ENCODE peak calls at places on chromosomes 11 and 22, in four cellular contexts. One of them, this sample, is unnamed.
A peak's percentile ranks its signal among the peaks of the same experiment; 100 is the strongest.

GRCh38 chr22:33357894-33358440 is 299.8 kb upstream of the SYN3 start:
- DNase-seq in heart left ventricle: no peak
- DNase-seq in kidney: no peak
- DNase-seq in brain microvascular endothelial cell: no peak
- DNase-seq in this sample: no peak

GRCh38 chr11:107598225-107599139 is 7.5 kb downstream of the ELMOD1 start:
- DNase-seq in brain microvascular endothelial cell: no peak
- DNase-seq in heart left ventricle: no peak
- DNase-seq in kidney: no peak
- DNase-seq in this sample: peak; percentile 24

GRCh38 chr11:110075087-110075821 is 17.9 kb upstream of the ZC3H12C start:
- DNase-seq in brain microvascular endothelial cell: no peak
- DNase-seq in kidney: no peak
- DNase-seq in heart left ventricle: no peak
- DNase-seq in this sample: no peak

GRCh38 chr11:1760351-1761109 is 3.2 kb downstream of the CTSD start:
- DNase-seq in brain microvascular endothelial cell: peak; percentile 67
- DNase-seq in kidney: peak; percentile 99
- DNase-seq in heart left ventricle: peak; percentile 96
- DNase-seq in this sample: no peak

GRCh38 chr11:75523811-75524401 is 1.8 kb downstream of the GDPD5 start:
- DNase-seq in heart left ventricle: no peak
- DNase-seq in kidney: no peak
- DNase-seq in brain microvascular endothelial cell: no peak
- DNase-seq in this sample: no peak

GRCh38 chr11:26027887-26028286 is 304.0 kb upstream of the ANO3 start:
- DNase-seq in brain microvascular endothelial cell: no peak
- DNase-seq in heart left ventricle: no peak
- DNase-seq in kidney: no peak
- DNase-seq in this sample: no peak

GRCh38 chr22:17370036-17370765 is 941 bp downstream of the CECR2 start:
- DNase-seq in heart left ventricle: peak; percentile 33
- DNase-seq in kidney: peak; percentile 76
- DNase-seq in brain microvascular endothelial cell: no peak
- DNase-seq in this sample: no peak

GRCh38 chr11:10917802-10918201 is 59.9 kb upstream of the ZBED5 start:
- DNase-seq in brain microvascular endothelial cell: no peak
- DNase-seq in heart left ventricle: no peak
- DNase-seq in kidney: no peak
- DNase-seq in this sample: no peak

GRCh38 chr11:81673001-81673400 is 1060.7 kb downstream of the FAM181B start:
- DNase-seq in kidney: no peak
- DNase-seq in brain microvascular endothelial cell: peak; percentile 57
- DNase-seq in heart left ventricle: no peak
- DNase-seq in this sample: no peak

GRCh38 chr22:47333625-47334024 is 571.2 kb downstream of the TBC1D22A start:
- DNase-seq in heart left ventricle: no peak
- DNase-seq in kidney: no peak
- DNase-seq in brain microvascular endothelial cell: peak; percentile 5
- DNase-seq in this sample: no peak

GRCh38 chr11:37710031-37710430 is 1112.0 kb upstream of the RAG2 start:
- DNase-seq in kidney: no peak
- DNase-seq in heart left ventricle: no peak
- DNase-seq in brain microvascular endothelial cell: no peak
- DNase-seq in this sample: no peak

GRCh38 chr11:77647906-77648305 is 10.3 kb upstream of the CLNS1A start:
- DNase-seq in heart left ventricle: no peak
- DNase-seq in brain microvascular endothelial cell: no peak
- DNase-seq in kidney: no peak
- DNase-seq in this sample: no peak

GRCh38 chr11:122742350-122742749 is 86.8 kb downstream of the UBASH3B start:
- DNase-seq in heart left ventricle: no peak
- DNase-seq in brain microvascular endothelial cell: no peak
- DNase-seq in kidney: no peak
- DNase-seq in this sample: no peak

DNA sequence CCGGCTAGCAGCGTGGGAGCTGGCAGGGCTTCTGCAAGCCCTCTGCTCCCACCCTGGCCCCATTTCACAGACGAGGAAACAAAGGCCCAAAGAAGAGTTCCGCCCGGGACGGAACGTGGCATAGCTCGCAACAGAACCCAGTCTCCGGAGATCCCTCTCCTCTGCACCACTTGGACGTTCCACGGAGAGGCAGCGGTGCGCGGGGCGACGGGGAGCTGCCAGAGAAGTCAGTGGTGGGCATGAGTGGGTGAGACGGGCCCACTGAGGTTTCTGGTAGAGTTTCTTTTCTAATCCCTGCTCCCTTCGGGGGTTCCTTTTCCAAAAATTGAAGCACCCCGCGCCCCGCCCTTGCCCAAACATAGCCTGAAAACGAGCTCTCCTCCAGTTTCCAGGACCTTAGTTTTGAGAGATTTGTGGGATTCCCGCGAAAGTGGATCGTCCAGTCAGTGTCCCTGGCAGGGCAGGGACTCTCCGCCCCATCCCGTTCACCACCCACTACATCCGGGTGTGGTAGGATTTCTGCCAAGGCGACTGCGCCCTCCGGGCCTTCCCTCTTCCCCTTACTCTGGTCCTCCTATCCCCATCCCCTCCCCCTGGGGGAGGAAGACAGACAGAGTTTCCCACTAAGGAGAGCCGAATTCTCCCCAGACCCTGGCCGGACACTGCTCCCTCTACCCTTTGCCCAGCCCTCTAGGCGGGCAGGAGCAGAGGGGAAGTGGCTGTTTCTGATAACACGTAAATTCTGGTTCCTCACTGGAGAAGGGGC is 764 bp upstream of the NECTIN1 start:
- DNase-seq in heart left ventricle: peak; percentile 81
- DNase-seq in kidney: peak; percentile 91
- DNase-seq in brain microvascular endothelial cell: peak; percentile 16
- DNase-seq in this sample: peak; percentile 8
- TF ChIP-seq CTCF in heart left ventricle: no peak
- TF ChIP-seq CTCF in kidney: no peak
- TF ChIP-seq CTCF in brain microvascular endothelial cell: peak; percentile 22
- TF ChIP-seq CTCF in this sample: peak; percentile 69

GRCh38 chr11:100525635-100526034 is 161.5 kb upstream of the ARHGAP42 start:
- DNase-seq in kidney: no peak
- DNase-seq in heart left ventricle: no peak
- DNase-seq in brain microvascular endothelial cell: no peak
- DNase-seq in this sample: peak; percentile 4
- TF ChIP-seq CTCF in kidney: no peak
- TF ChIP-seq CTCF in heart left ventricle: no peak
- TF ChIP-seq CTCF in brain microvascular endothelial cell: peak; percentile 30
- TF ChIP-seq CTCF in this sample: no peak

DNA sequence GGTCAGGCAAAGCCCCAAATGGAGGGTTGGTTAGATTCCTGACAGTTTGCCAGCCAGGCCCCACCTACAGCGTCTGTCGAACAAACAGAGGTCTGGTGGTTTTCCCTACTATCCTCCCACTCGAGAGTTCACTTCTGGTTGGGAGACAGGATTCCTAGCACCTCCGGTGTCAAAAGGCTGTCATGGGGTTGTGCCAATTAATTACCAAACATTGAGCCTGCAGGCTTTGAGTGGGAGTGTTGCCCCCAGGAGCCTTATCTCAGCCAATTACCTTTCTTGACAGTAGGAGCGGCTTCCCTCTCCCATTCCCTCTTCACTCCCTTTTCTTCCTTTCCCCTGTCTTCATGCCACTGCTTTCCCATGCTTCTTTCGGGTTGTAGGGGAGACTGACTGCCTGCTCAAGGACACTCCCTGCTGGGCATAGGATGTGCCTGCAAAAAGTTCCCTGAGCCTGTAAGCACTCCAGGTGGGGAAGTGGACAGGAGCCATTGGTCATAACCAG is 4.7 kb upstream of the TTC36 start:
- DNase-seq in heart left ventricle: no peak
- DNase-seq in brain microvascular endothelial cell: peak; percentile 14
- DNase-seq in kidney: no peak
- DNase-seq in this sample: no peak
- TF ChIP-seq CTCF in heart left ventricle: peak; percentile 25
- TF ChIP-seq CTCF in brain microvascular endothelial cell: peak; percentile 73
- TF ChIP-seq CTCF in kidney: peak; percentile 30
- TF ChIP-seq CTCF in this sample: no peak

DNA sequence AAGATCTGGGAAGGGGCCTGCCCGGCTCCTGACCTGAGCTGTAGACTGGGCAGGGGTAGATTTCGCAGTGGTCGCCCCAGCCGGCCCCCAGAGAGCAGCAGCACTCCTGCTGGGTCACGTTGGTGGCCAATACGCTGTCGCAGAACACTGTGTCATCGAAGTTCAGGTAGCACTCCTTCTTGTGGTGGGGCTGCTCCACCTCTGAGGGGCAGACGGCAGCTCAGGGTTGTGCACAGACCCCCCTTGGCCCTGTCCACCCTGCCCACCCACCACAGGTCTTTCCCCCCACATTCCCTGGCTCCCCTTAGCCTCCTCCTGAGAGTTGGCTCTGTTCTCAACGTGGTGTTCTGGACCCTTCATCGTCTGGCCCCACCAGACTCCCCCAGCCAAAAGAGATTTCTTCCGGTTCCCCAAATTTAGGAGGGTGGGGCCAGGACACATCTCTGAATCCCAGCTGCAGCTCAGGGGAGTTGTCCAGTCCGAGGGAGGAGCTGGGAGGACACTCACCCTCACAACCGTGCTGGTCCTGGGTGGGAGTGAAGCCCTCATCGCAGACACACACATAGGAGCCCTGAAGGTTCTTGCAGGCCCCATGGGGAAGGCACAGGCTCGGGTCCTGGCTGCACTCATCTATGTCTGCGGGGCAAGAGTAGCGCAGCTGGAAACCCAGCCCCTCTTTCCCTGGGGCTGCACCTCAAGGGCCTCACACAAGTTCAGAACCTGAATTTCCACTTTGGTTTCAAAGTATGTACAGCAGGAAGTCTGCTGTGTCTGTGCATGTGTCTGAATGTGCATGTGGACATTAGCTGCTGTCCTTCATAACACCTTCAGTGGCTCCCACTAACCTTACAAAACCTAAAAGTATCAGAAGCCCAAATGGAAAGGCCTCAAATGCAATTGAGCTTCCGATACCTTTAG is 16.5 kb downstream of the SCYL1 start:
- DNase-seq in heart left ventricle: no peak
- DNase-seq in brain microvascular endothelial cell: no peak
- DNase-seq in kidney: no peak
- DNase-seq in this sample: no peak
- TF ChIP-seq CTCF in heart left ventricle: no peak
- TF ChIP-seq CTCF in brain microvascular endothelial cell: no peak
- TF ChIP-seq CTCF in kidney: no peak
- TF ChIP-seq CTCF in this sample: no peak

GRCh38 chr11:16883179-16883578 is 131.0 kb downstream of the PLEKHA7 start:
- DNase-seq in brain microvascular endothelial cell: no peak
- DNase-seq in kidney: no peak
- DNase-seq in heart left ventricle: no peak
- DNase-seq in this sample: no peak
- TF ChIP-seq CTCF in brain microvascular endothelial cell: peak; percentile 23
- TF ChIP-seq CTCF in kidney: no peak
- TF ChIP-seq CTCF in heart left ventricle: no peak
- TF ChIP-seq CTCF in this sample: no peak

DNA sequence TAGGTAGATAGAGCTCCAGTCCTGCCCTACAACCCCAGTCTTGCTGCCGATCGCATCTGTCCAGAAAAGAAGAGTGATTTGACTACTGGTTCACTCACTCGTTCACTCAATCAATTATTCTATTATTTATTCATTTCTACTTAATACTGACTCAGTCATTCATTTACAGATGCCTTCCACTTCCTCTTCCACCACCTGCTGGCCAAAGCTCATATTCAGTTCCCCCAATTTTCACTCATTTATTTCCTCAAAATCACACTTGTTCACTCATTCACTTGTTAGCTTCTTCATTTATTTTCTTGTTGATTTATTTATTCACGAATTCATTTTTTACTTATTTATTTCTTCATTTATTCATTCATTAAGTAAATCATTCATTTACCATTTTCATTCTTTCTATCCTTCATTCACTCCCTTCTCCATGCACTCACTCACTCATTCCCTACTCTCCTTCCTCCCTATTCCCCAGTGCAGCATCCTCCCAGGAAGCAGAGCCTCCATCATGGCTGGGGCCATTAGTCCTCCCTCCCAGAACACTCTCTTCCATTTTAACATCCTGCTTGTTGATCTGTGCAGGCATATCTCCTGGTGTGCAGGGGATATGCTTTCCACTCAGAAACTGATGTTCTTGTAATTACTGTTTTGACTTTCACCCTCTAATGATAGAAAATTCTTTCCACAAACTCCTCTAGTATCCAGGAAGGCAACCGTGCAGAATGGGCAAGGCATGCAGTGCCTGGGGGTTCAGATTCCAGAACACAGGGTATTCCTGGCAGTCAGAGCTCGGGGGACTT is 281.0 kb downstream of the TENM4 start:
- DNase-seq in kidney: no peak
- DNase-seq in brain microvascular endothelial cell: no peak
- DNase-seq in heart left ventricle: no peak
- DNase-seq in this sample: no peak
- TF ChIP-seq CTCF in kidney: no peak
- TF ChIP-seq CTCF in brain microvascular endothelial cell: peak; percentile 45
- TF ChIP-seq CTCF in heart left ventricle: no peak
- TF ChIP-seq CTCF in this sample: no peak

GRCh38 chr11:111474432-111474831 is 37.8 kb downstream of the BTG4 start:
- DNase-seq in heart left ventricle: no peak
- DNase-seq in kidney: no peak
- DNase-seq in brain microvascular endothelial cell: no peak
- DNase-seq in this sample: no peak

GRCh38 chr11:111465400-111465799 is 46.8 kb downstream of the BTG4 start:
- DNase-seq in brain microvascular endothelial cell: peak; percentile 14
- DNase-seq in heart left ventricle: no peak
- DNase-seq in kidney: no peak
- DNase-seq in this sample: no peak

GRCh38 chr11:111472228-111472627 is 40.0 kb downstream of the BTG4 start:
- DNase-seq in brain microvascular endothelial cell: no peak
- DNase-seq in kidney: no peak
- DNase-seq in heart left ventricle: no peak
- DNase-seq in this sample: no peak

GRCh38 chr11:111466615-111467014 is 45.6 kb downstream of the BTG4 start:
- DNase-seq in brain microvascular endothelial cell: no peak
- DNase-seq in kidney: no peak
- DNase-seq in heart left ventricle: no peak
- DNase-seq in this sample: peak; percentile 16

GRCh38 chr11:111469200-111469599 is 43.0 kb downstream of the BTG4 start:
- DNase-seq in kidney: no peak
- DNase-seq in brain microvascular endothelial cell: peak; percentile 39
- DNase-seq in heart left ventricle: no peak
- DNase-seq in this sample: no peak
- TF ChIP-seq CTCF in kidney: no peak
- TF ChIP-seq CTCF in brain microvascular endothelial cell: no peak
- TF ChIP-seq CTCF in heart left ventricle: no peak
- TF ChIP-seq CTCF in this sample: no peak

This sample was measured in activated CD8-positive, alpha-beta T cell treated with anti-CD3 and anti-CD28 coated beads for 36 hours.